ENCODE peak calls at places on chromosome 11, in five cellular contexts. Y is GM12878, M is H1, V is spleen, D is A549. P is an unnamed sample.

GRCh38 chr11:16999116-16999515 is 15.1 kb downstream of the PLEKHA7 start:
- DNase-seq in V (no peak), Y (no peak), D (no peak), M (no peak), P (no peak)

GRCh38 chr11:47430524-47430923 is 4.3 kb upstream of the PSMC3 start:
- DNase-seq in V (no peak), D (no peak), Y (no peak), M (no peak), P (no peak)

GRCh38 chr11:17547051-17547577 is at the start of gene OTOG:
- DNase-seq in M (peak), D (no peak), Y (no peak), V (no peak), P (no peak)

GRCh38 chr11:10317776-10318526 is 13.1 kb downstream of the ADM start:
- DNase-seq in V (no peak), D (no peak), Y (peak), M (no peak), P (no peak)

GRCh38 chr11:117232911-117233409 is 489 bp downstream of the RNF214 start:
- DNase-seq in Y (no peak), M (no peak), V (peak), D (peak), P (peak)

GRCh38 chr11:47766363-47767227 is 546 bp downstream of the FNBP4 start:
- DNase-seq in Y (no peak), V (peak), M (no peak), D (no peak), P (no peak)

GRCh38 chr11:69369945-69370344 is 76.0 kb downstream of the MYEOV start:
- DNase-seq in V (no peak), Y (no peak), D (no peak), M (no peak), P (no peak)

GRCh38 chr11:86099727-86100320 is 30.9 kb upstream of the PICALM start:
- DNase-seq in V (no peak), D (no peak), Y (no peak), M (no peak), P (no peak)

GRCh38 chr11:46240371-46240770 is 37.1 kb upstream of the CREB3L1 start:
- DNase-seq in D (no peak), M (no peak), V (no peak), Y (no peak), P (no peak)

DNA sequence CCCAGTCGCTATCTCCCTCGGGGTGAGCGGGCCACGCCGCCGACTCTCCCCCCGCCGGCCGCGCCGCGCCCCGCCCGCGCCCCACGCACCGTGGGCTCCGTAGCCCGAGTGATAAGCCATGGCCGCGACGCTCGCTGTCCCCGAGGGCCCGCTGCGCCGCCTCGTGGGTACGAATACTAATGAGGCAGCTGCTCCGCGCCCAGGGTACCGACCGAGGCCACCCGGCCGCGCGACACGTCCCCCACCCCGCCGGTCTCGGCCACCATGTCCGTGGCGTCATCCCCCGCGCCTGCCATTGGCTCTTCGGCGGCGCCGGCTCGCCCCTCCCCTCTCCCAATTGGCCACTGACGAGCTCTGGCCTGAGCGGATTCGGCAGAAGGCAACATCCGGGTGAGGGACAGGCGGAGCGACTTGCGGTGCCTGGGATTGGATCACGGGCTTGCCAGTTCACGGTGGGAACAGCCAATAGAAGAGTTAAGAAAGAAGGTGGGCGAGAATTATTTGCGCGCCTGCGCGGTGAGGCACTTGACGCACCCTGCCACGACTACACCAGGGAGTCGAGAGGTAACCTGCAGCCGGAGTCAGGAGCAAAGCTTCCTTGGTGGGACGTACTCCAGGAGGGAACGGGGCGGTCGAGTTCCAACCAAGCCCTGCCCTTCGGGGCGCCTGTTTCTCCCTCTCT is at the start of gene YIF1A:
- DNase-seq in Y (peak), V (peak), D (peak), M (peak), P (peak)
- TF ChIP-seq POLR2A in Y (peak), V (peak), D (peak), M (peak), P (peak)

DNA sequence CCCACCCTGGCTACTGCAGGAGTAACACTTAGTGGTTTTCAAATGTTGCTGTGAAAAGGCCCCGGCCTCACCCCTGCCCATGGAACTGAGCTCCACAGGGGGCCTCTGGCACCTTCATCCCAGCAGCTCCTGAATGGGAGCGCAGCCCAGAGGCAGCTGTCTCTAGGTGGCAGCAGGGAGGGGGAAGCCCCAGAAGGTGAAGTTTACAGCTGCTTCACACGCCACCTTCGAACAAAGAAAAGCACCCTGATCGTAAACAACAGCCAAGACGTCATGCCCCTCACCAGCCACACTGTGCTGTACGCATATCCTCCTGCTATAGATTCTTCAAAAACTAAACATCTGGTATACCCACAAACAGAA is 105.5 kb downstream of the CTTN start:
- DNase-seq in M (no peak), V (peak), D (no peak), Y (no peak), P (no peak)
- TF ChIP-seq POLR2A in M (no peak), V (no peak), D (no peak), Y (no peak), P (no peak)

GRCh38 chr11:93729129-93729616 is 12.1 kb downstream of the TAF1D start:
- DNase-seq in M (no peak), D (no peak), V (no peak), Y (no peak), P (no peak)
- TF ChIP-seq POLR2A in M (peak), D (no peak), V (no peak), Y (peak), P (peak)

DNA sequence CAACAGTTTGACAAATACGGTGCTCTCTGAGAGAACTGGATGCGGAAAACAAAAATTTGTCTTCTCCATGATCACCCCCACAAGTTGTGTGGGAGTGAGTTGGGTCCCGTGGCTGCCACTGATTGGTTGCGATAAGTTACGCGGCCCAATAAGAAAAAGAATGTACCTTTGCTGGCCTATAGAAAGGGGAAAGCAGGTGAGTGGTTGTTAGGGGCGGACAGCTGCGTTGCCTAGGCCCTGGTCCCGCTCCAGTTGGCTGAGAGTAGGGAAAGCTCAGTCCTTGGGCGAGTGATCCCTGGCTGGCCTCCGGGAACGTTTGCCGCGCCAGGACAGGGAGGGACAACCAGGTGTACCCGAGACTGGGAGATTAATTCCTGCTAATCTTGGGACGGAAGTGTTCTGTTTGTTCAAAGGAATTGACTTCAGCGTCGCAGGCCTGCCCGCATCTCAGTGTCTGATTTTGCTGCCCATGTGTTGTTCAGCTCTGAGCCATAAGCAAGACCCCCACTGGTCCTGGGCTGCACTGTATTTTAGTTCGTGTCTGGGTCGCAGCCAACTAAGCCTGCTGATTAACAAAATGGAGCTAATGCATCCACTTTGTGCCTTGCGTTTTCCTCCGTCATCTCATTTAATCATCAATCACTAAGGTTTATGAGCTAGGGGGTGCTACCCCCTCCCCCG is 773 bp upstream of the SYVN1 start:
- DNase-seq in Y (no peak), V (peak), M (peak), D (peak), P (peak)
- TF ChIP-seq POLR2A in Y (peak), V (no peak), M (peak), D (peak), P (peak)

DNA sequence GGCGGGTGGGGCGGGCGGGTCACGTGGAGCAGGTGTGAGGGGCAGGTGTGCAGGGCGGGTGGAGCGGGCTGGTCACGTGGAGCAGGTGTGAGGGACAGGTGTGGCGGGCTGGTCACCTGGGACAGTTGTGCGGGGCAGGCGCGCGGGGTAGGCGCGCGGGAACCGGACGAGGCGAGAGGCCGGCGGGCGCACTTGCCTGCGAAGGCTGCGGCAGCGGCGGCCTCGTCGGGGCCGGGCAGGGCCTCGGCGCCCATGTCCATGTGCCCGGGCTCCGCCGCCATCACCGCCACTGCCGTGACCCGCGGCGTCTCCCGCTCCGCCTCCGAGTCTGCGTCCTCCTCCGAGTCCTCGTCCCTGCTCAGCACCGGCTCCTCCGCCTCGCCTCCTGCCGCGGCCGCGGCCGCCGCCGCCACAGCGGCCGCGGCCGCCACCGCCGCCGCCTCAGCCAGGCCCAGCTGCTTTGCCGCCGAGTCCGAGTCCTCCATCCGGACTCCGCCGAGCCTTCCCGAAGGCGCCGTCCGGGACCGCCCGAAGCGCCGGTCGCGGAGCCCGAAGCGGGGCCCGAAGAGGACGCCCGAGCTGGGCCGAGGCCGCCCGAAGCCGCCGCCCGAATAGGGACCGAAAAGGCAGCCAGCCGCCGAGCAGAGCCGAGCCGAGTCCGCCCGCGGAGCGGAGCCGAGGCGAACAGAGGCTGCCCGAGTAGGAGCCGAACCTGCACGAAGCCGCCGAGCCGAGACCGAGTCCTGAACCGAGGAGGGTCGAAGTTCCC is at the start of gene DEAF1:
- DNase-seq in D (peak), M (peak), Y (peak), V (peak), P (peak)
- TF ChIP-seq POLR2A in D (peak), M (no peak), Y (peak), V (no peak), P (no peak)

DNA sequence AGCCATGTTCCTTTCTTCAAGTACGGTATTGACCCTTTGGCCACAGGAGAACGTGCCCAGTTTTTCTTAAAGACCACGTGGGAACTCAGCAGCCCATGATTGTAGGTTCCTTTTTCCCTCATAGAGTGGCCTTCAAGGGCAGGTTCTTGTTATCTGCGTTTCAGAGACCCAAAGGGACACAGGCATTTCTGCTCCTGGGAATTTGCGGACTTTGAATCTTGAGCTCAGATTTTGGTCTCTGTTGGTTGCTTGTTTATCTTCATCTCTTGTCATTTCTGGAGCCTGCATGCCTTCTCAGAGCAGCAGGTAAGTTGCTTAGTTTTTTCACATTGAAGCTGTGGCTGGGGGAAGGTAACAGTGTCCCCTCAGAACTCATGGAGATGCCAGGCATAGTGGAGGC is 12.0 kb downstream of the MARK2 start:
- DNase-seq in M (no peak), D (no peak), V (peak), Y (no peak), P (no peak)
- TF ChIP-seq POLR2A in M (no peak), D (no peak), V (no peak), Y (no peak), P (no peak)

P was measured in GM12891.